ENCODE peak calls at places on chromosomes 7 and 10, in nine cellular contexts. One of them, this sample, is unnamed.

GRCh38 chr10:91908358-91909177 is 718 bp downstream of the FGFBP3 start:
- DNase-seq in effector memory CD8-positive, alpha-beta T cell: peak
- DNase-seq in activated CD4-positive, CD25-positive, alpha-beta regulatory T cell treated with anti-CD3 and anti-CD28 coated beads, Interleukin-2, amount 50 U/mL, for 72 hours: peak
- DNase-seq in stomach: peak
- DNase-seq in activated naive CD8-positive, alpha-beta T cell treated with anti-CD3 and anti-CD28 coated beads for 36 hours: peak
- DNase-seq in amniotic stem cell: no peak
- DNase-seq in psoas muscle: peak
- DNase-seq in iris pigment epithelial cell: peak
- DNase-seq in Kasumi-1: peak
- DNase-seq in this sample: peak

GRCh38 chr7:18762189-18762588 is 266.6 kb downstream of the HDAC9 start:
- DNase-seq in amniotic stem cell: peak
- DNase-seq in stomach: no peak
- DNase-seq in effector memory CD8-positive, alpha-beta T cell: no peak
- DNase-seq in activated CD4-positive, CD25-positive, alpha-beta regulatory T cell treated with anti-CD3 and anti-CD28 coated beads, Interleukin-2, amount 50 U/mL, for 72 hours: no peak
- DNase-seq in activated naive CD8-positive, alpha-beta T cell treated with anti-CD3 and anti-CD28 coated beads for 36 hours: no peak
- DNase-seq in psoas muscle: no peak
- DNase-seq in Kasumi-1: no peak
- DNase-seq in iris pigment epithelial cell: peak
- DNase-seq in this sample: no peak

GRCh38 chr10:59593768-59594167 is 115.9 kb downstream of the SLC16A9 start:
- DNase-seq in stomach: no peak
- DNase-seq in iris pigment epithelial cell: no peak
- DNase-seq in psoas muscle: no peak
- DNase-seq in Kasumi-1: no peak
- DNase-seq in effector memory CD8-positive, alpha-beta T cell: no peak
- DNase-seq in amniotic stem cell: no peak
- DNase-seq in activated CD4-positive, CD25-positive, alpha-beta regulatory T cell treated with anti-CD3 and anti-CD28 coated beads, Interleukin-2, amount 50 U/mL, for 72 hours: no peak
- DNase-seq in activated naive CD8-positive, alpha-beta T cell treated with anti-CD3 and anti-CD28 coated beads for 36 hours: no peak
- DNase-seq in this sample: no peak

GRCh38 chr10:59968705-59969104 is 62.3 kb upstream of the CCDC6 start:
- DNase-seq in psoas muscle: no peak
- DNase-seq in activated naive CD8-positive, alpha-beta T cell treated with anti-CD3 and anti-CD28 coated beads for 36 hours: no peak
- DNase-seq in Kasumi-1: no peak
- DNase-seq in amniotic stem cell: no peak
- DNase-seq in iris pigment epithelial cell: no peak
- DNase-seq in stomach: peak
- DNase-seq in activated CD4-positive, CD25-positive, alpha-beta regulatory T cell treated with anti-CD3 and anti-CD28 coated beads, Interleukin-2, amount 50 U/mL, for 72 hours: no peak
- DNase-seq in effector memory CD8-positive, alpha-beta T cell: no peak
- DNase-seq in this sample: no peak

GRCh38 chr7:36653671-36654355 is 70.5 kb downstream of the AOAH start:
- DNase-seq in iris pigment epithelial cell: peak
- DNase-seq in Kasumi-1: no peak
- DNase-seq in effector memory CD8-positive, alpha-beta T cell: no peak
- DNase-seq in amniotic stem cell: no peak
- DNase-seq in activated naive CD8-positive, alpha-beta T cell treated with anti-CD3 and anti-CD28 coated beads for 36 hours: no peak
- DNase-seq in activated CD4-positive, CD25-positive, alpha-beta regulatory T cell treated with anti-CD3 and anti-CD28 coated beads, Interleukin-2, amount 50 U/mL, for 72 hours: no peak
- DNase-seq in stomach: no peak
- DNase-seq in psoas muscle: no peak
- DNase-seq in this sample: no peak

GRCh38 chr7:148142660-148143248 is 447.8 kb upstream of the C7orf33 start:
- DNase-seq in amniotic stem cell: peak
- DNase-seq in Kasumi-1: peak
- DNase-seq in stomach: no peak
- DNase-seq in activated CD4-positive, CD25-positive, alpha-beta regulatory T cell treated with anti-CD3 and anti-CD28 coated beads, Interleukin-2, amount 50 U/mL, for 72 hours: no peak
- DNase-seq in psoas muscle: no peak
- DNase-seq in effector memory CD8-positive, alpha-beta T cell: no peak
- DNase-seq in activated naive CD8-positive, alpha-beta T cell treated with anti-CD3 and anti-CD28 coated beads for 36 hours: no peak
- DNase-seq in iris pigment epithelial cell: peak
- DNase-seq in this sample: no peak

GRCh38 chr10:28912017-28912783 is 234.9 kb downstream of the BAMBI start:
- DNase-seq in psoas muscle: no peak
- DNase-seq in Kasumi-1: no peak
- DNase-seq in activated naive CD8-positive, alpha-beta T cell treated with anti-CD3 and anti-CD28 coated beads for 36 hours: no peak
- DNase-seq in amniotic stem cell: no peak
- DNase-seq in effector memory CD8-positive, alpha-beta T cell: no peak
- DNase-seq in stomach: no peak
- DNase-seq in activated CD4-positive, CD25-positive, alpha-beta regulatory T cell treated with anti-CD3 and anti-CD28 coated beads, Interleukin-2, amount 50 U/mL, for 72 hours: no peak
- DNase-seq in iris pigment epithelial cell: no peak
- DNase-seq in this sample: no peak

GRCh38 chr7:100489824-100490223 is 6.1 kb downstream of the NYAP1 start:
- DNase-seq in activated CD4-positive, CD25-positive, alpha-beta regulatory T cell treated with anti-CD3 and anti-CD28 coated beads, Interleukin-2, amount 50 U/mL, for 72 hours: no peak
- DNase-seq in psoas muscle: peak
- DNase-seq in activated naive CD8-positive, alpha-beta T cell treated with anti-CD3 and anti-CD28 coated beads for 36 hours: peak
- DNase-seq in iris pigment epithelial cell: peak
- DNase-seq in effector memory CD8-positive, alpha-beta T cell: no peak
- DNase-seq in Kasumi-1: peak
- DNase-seq in stomach: peak
- DNase-seq in amniotic stem cell: peak
- DNase-seq in this sample: no peak

GRCh38 chr10:3935141-3935540 is 150.1 kb upstream of the KLF6 start:
- DNase-seq in stomach: no peak
- DNase-seq in iris pigment epithelial cell: peak
- DNase-seq in activated naive CD8-positive, alpha-beta T cell treated with anti-CD3 and anti-CD28 coated beads for 36 hours: peak
- DNase-seq in psoas muscle: no peak
- DNase-seq in amniotic stem cell: peak
- DNase-seq in Kasumi-1: no peak
- DNase-seq in effector memory CD8-positive, alpha-beta T cell: peak
- DNase-seq in activated CD4-positive, CD25-positive, alpha-beta regulatory T cell treated with anti-CD3 and anti-CD28 coated beads, Interleukin-2, amount 50 U/mL, for 72 hours: peak
- DNase-seq in this sample: no peak

GRCh38 chr10:124719213-124719851 is 24.8 kb downstream of the FAM53B start:
- DNase-seq in psoas muscle: peak
- DNase-seq in activated CD4-positive, CD25-positive, alpha-beta regulatory T cell treated with anti-CD3 and anti-CD28 coated beads, Interleukin-2, amount 50 U/mL, for 72 hours: peak
- DNase-seq in Kasumi-1: peak
- DNase-seq in amniotic stem cell: no peak
- DNase-seq in activated naive CD8-positive, alpha-beta T cell treated with anti-CD3 and anti-CD28 coated beads for 36 hours: peak
- DNase-seq in effector memory CD8-positive, alpha-beta T cell: peak
- DNase-seq in iris pigment epithelial cell: peak
- DNase-seq in stomach: peak
- DNase-seq in this sample: peak

GRCh38 chr7:17622443-17622842 is 317.9 kb downstream of the SNX13 start:
- DNase-seq in activated naive CD8-positive, alpha-beta T cell treated with anti-CD3 and anti-CD28 coated beads for 36 hours: no peak
- DNase-seq in stomach: no peak
- DNase-seq in iris pigment epithelial cell: no peak
- DNase-seq in activated CD4-positive, CD25-positive, alpha-beta regulatory T cell treated with anti-CD3 and anti-CD28 coated beads, Interleukin-2, amount 50 U/mL, for 72 hours: no peak
- DNase-seq in Kasumi-1: no peak
- DNase-seq in amniotic stem cell: no peak
- DNase-seq in effector memory CD8-positive, alpha-beta T cell: no peak
- DNase-seq in psoas muscle: no peak
- DNase-seq in this sample: no peak